ENCODE peak calls at places on chromosomes 13 and 19, in seven cellular contexts. One of them, this sample, is unnamed.

GRCh38 chr19:18414504-18415176 is 4.6 kb upstream of the SSBP4 start:
- DNase-seq in EL: no peak
- DNase-seq in immature natural killer cell: peak; percentile 58
- DNase-seq in HEK293T: no peak
- DNase-seq in AG10803: no peak
- DNase-seq in LoVo: no peak
- DNase-seq in foreskin fibroblast: no peak
- DNase-seq in this sample: no peak

GRCh38 chr13:104641309-104641708 is 1575.1 kb upstream of the SLC10A2 start:
- DNase-seq in foreskin fibroblast: no peak
- DNase-seq in HEK293T: no peak
- DNase-seq in LoVo: no peak
- DNase-seq in AG10803: no peak
- DNase-seq in immature natural killer cell: no peak
- DNase-seq in EL: peak; percentile 7
- DNase-seq in this sample: no peak

GRCh38 chr19:33740811-33741396 is 55.8 kb upstream of the KCTD15 start:
- DNase-seq in AG10803: peak; percentile 9
- DNase-seq in EL: peak; percentile 26
- DNase-seq in LoVo: peak; percentile 38
- DNase-seq in foreskin fibroblast: peak; percentile 11
- DNase-seq in HEK293T: peak; percentile 62
- DNase-seq in immature natural killer cell: peak; percentile 3
- DNase-seq in this sample: peak; percentile 31

GRCh38 chr13:42924290-42924803 is 67.7 kb downstream of the EPSTI1 start:
- DNase-seq in foreskin fibroblast: no peak
- DNase-seq in LoVo: no peak
- DNase-seq in immature natural killer cell: no peak
- DNase-seq in HEK293T: no peak
- DNase-seq in EL: no peak
- DNase-seq in AG10803: no peak
- DNase-seq in this sample: no peak

GRCh38 chr13:75021151-75021550 is 460.8 kb downstream of the TBC1D4 start:
- DNase-seq in foreskin fibroblast: no peak
- DNase-seq in immature natural killer cell: no peak
- DNase-seq in EL: no peak
- DNase-seq in HEK293T: no peak
- DNase-seq in AG10803: no peak
- DNase-seq in LoVo: no peak
- DNase-seq in this sample: no peak

GRCh38 chr19:53813996-53814395 is 10.1 kb downstream of the NLRP12 start:
- DNase-seq in HEK293T: no peak
- DNase-seq in foreskin fibroblast: peak; percentile 49
- DNase-seq in LoVo: no peak
- DNase-seq in EL: peak; percentile 70
- DNase-seq in AG10803: peak; percentile 44
- DNase-seq in immature natural killer cell: no peak
- DNase-seq in this sample: no peak

GRCh38 chr19:7004313-7004931 is 16.8 kb downstream of the MBD3L2B start:
- DNase-seq in foreskin fibroblast: peak; percentile 16
- DNase-seq in LoVo: peak; percentile 38
- DNase-seq in immature natural killer cell: peak; percentile 45
- DNase-seq in AG10803: peak; percentile 44
- DNase-seq in HEK293T: no peak
- DNase-seq in EL: no peak
- DNase-seq in this sample: no peak

GRCh38 chr13:31069808-31070544 is 91.7 kb downstream of the HSPH1 start:
- DNase-seq in foreskin fibroblast: no peak
- DNase-seq in EL: no peak
- DNase-seq in HEK293T: no peak
- DNase-seq in LoVo: no peak
- DNase-seq in AG10803: no peak
- DNase-seq in immature natural killer cell: no peak
- DNase-seq in this sample: no peak

GRCh38 chr19:39500543-39500942 is 1.8 kb downstream of the DLL3 start:
- DNase-seq in immature natural killer cell: no peak
- DNase-seq in EL: no peak
- DNase-seq in foreskin fibroblast: no peak
- DNase-seq in LoVo: no peak
- DNase-seq in HEK293T: no peak
- DNase-seq in AG10803: no peak
- DNase-seq in this sample: no peak

GRCh38 chr13:110444226-110444653 is 117.3 kb downstream of the RAB20 start:
- DNase-seq in LoVo: no peak
- DNase-seq in EL: peak; percentile 54
- DNase-seq in AG10803: peak; percentile 47
- DNase-seq in immature natural killer cell: no peak
- DNase-seq in HEK293T: no peak
- DNase-seq in foreskin fibroblast: peak; percentile 49
- DNase-seq in this sample: no peak

GRCh38 chr19:10295305-10295846 is 5.6 kb downstream of the ICAM5 start:
- DNase-seq in foreskin fibroblast: no peak
- DNase-seq in HEK293T: no peak
- DNase-seq in EL: no peak
- DNase-seq in LoVo: no peak
- DNase-seq in immature natural killer cell: peak; percentile 81
- DNase-seq in AG10803: no peak
- DNase-seq in this sample: peak; percentile 83